ENCODE peak calls at places on chromosomes 4 and X, in ten cellular contexts. P is bronchial epithelial cell, O is DND-41, Q is upper lobe of right lung, U is cardiac fibroblast, C is AG09319, A is NB4, I is stomach, M is mucosa of descending colon, S is astrocyte. H is an unnamed sample.

GRCh38 chr4:165294907-165295306 is 32.6 kb upstream of the MSMO1 start:
- DNase-seq in P (no peak), O (peak; percentile 7), Q (no peak), U (no peak), C (no peak), A (no peak), I (no peak), M (no peak), S (no peak), H (no peak)

GRCh38 chr4:101291198-101291597 is 56.1 kb downstream of the PPP3CA start:
- DNase-seq in P (no peak), O (no peak), Q (no peak), U (peak; percentile 34), C (no peak), A (no peak), I (no peak), M (no peak), S (no peak), H (no peak)

GRCh38 chr4:1093391-1094335 is 19.7 kb downstream of the RNF212 start:
- DNase-seq in P (no peak), O (no peak), Q (no peak), U (no peak), C (no peak), A (no peak), I (no peak), M (no peak), S (no peak), H (no peak)

GRCh38 chr4:162461952-162462351 is 298.2 kb upstream of the FSTL5 start:
- DNase-seq in P (peak; percentile 37), O (no peak), Q (no peak), U (no peak), C (no peak), A (peak; percentile 2), I (no peak), M (no peak), S (no peak), H (no peak)

GRCh38 chr4:11618666-11619282 is 190.1 kb upstream of the HS3ST1 start:
- DNase-seq in P (no peak), O (no peak), Q (no peak), U (no peak), C (no peak), A (no peak), I (no peak), M (peak; percentile 22), S (no peak), H (no peak)

GRCh38 chr4:120770897-120771296 is 151.6 kb downstream of the PRDM5 start:
- DNase-seq in P (no peak), O (no peak), Q (no peak), U (no peak), C (no peak), A (no peak), I (no peak), M (no peak), S (no peak), H (no peak)

GRCh38 chrX:47936224-47936939 is 67.4 kb downstream of the ZNF182 start:
- DNase-seq in P (no peak), O (peak; percentile 71), Q (no peak), U (no peak), C (no peak), A (no peak), I (no peak), M (no peak), S (no peak), H (no peak)

GRCh38 chr4:185761352-185762235 is 50.4 kb downstream of the SORBS2 start:
- DNase-seq in P (peak; percentile 55), O (no peak), Q (no peak), U (peak; percentile 69), C (no peak), A (no peak), I (no peak), M (no peak), S (no peak), H (no peak)

GRCh38 chr4:182680196-182680771 is 236.9 kb downstream of the DCTD start:
- DNase-seq in P (no peak), O (no peak), Q (no peak), U (no peak), C (no peak), A (no peak), I (no peak), M (no peak), S (peak; percentile 22), H (no peak)

GRCh38 chr4:83454626-83455025 is 997 bp downstream of the HELQ start:
- DNase-seq in P (no peak), O (no peak), Q (no peak), U (peak; percentile 21), C (no peak), A (peak; percentile 19), I (no peak), M (peak; percentile 8), S (peak; percentile 6), H (no peak)

GRCh38 chrX:13752141-13752540 is 17.6 kb downstream of the OFD1 start:
- DNase-seq in P (peak; percentile 71), O (no peak), Q (no peak), U (no peak), C (no peak), A (no peak), I (no peak), M (no peak), S (no peak), H (no peak)

GRCh38 chr4:8732092-8732491 is 139.5 kb downstream of the CPZ start:
- DNase-seq in P (no peak), O (no peak), Q (peak; percentile 30), U (no peak), C (no peak), A (no peak), I (peak; percentile 17), M (no peak), S (no peak), H (no peak)

GRCh38 chr4:181150173-181150572 is 1093.0 kb upstream of the TENM3 start:
- DNase-seq in P (no peak), O (no peak), Q (no peak), U (no peak), C (no peak), A (no peak), I (no peak), M (no peak), S (no peak), H (no peak)

GRCh38 chr4:128379860-128380259 is 92.2 kb upstream of the PGRMC2 start:
- DNase-seq in P (no peak), O (peak; percentile 17), Q (no peak), U (peak; percentile 55), C (no peak), A (peak; percentile 31), I (peak; percentile 61), M (peak; percentile 36), S (no peak), H (no peak)
- TF ChIP-seq CTCF in P (peak; percentile 72), O (peak; percentile 54), Q (peak; percentile 47), U (peak; percentile 67), C (peak; percentile 63), A (peak; percentile 58), I (peak; percentile 43), M (peak; percentile 21), S (peak; percentile 35), H (no peak)

DNA sequence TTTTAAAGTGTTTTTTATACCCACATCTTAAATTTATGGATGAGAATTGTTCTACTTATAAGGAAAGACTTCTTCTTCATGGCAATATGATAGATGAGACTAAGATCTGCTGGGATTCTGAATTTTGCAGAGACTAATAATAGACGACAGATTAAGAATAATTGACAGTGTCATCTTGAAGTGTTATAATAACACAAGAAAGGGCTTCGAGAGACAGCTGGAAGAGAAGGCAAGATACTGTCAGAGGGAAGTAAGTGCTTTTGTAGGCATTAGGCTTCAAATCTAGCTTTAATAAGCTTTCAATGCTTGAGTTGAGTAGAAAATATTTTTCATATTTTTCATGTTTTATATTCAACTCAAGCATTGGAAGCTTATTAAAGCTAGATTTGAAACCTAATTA is 797.6 kb upstream of the PABPC4L start:
- DNase-seq in P (no peak), O (no peak), Q (no peak), U (no peak), C (no peak), A (no peak), I (no peak), M (no peak), S (no peak), H (no peak)
- TF ChIP-seq CTCF in P (no peak), O (no peak), Q (no peak), U (no peak), C (no peak), A (no peak), I (no peak), M (no peak), S (no peak), H (no peak)

GRCh38 chr4:184094532-184095192 is 123.0 kb downstream of the ENPP6 start:
- DNase-seq in P (no peak), O (no peak), Q (no peak), U (no peak), C (no peak), A (no peak), I (no peak), M (no peak), S (no peak), H (no peak)
- TF ChIP-seq CTCF in P (no peak), O (no peak), Q (no peak), U (no peak), C (no peak), A (no peak), I (no peak), M (no peak), S (no peak), H (no peak)

GRCh38 chr4:150582101-150582565 is at the start of gene MAB21L2:
- DNase-seq in P (no peak), O (no peak), Q (no peak), U (peak; percentile 18), C (no peak), A (no peak), I (no peak), M (no peak), S (peak; percentile 48), H (no peak)
- TF ChIP-seq CTCF in P (no peak), O (no peak), Q (no peak), U (no peak), C (peak; percentile 17), A (no peak), I (no peak), M (no peak), S (no peak), H (no peak)

GRCh38 chr4:76948441-76949292 is 885 bp upstream of the SEPTIN11 start:
- DNase-seq in P (peak; percentile 58), O (no peak), Q (peak; percentile 87), U (peak; percentile 71), C (no peak), A (peak; percentile 19), I (peak; percentile 64), M (peak; percentile 75), S (peak; percentile 75), H (no peak)
- TF ChIP-seq CTCF in P (no peak), O (no peak), Q (no peak), U (peak; percentile 3), C (peak; percentile 26), A (no peak), I (no peak), M (no peak), S (no peak), H (no peak)

GRCh38 chrX:129759576-129760061 is 20.1 kb upstream of the SASH3 start:
- DNase-seq in P (peak; percentile 46), O (peak; percentile 74), Q (no peak), U (peak; percentile 79), C (peak; percentile 28), A (peak; percentile 51), I (peak; percentile 54), M (peak; percentile 31), S (peak; percentile 91), H (no peak)
- TF ChIP-seq CTCF in P (no peak), O (no peak), Q (peak; percentile 5), U (no peak), C (no peak), A (no peak), I (no peak), M (no peak), S (peak; percentile 12), H (no peak)

H was measured in omental fat pad.